ENCODE peak calls at places on chromosome 19, in nine cellular contexts. I is AG04449, C is transverse colon, Q is A549, Y is pancreas, K is Caco-2, N is osteocyte, J is MM.1S, M is AG10803. B is an unnamed sample.

GRCh38 chr19:14081797-14082674 is 3.5 kb downstream of the C19orf67 start:
- DNase-seq in I (no peak), C (peak), Q (no peak), Y (peak), K (no peak), N (no peak), J (no peak), M (peak), B (no peak)

GRCh38 chr19:55149078-55150003 is at the start of gene TNNT1:
- DNase-seq in I (no peak), C (no peak), Q (no peak), Y (no peak), K (peak), N (no peak), J (no peak), M (no peak), B (no peak)

GRCh38 chr19:43465468-43466120 is at the start of gene LYPD3:
- DNase-seq in I (no peak), C (peak), Q (no peak), Y (peak), K (peak), N (no peak), J (no peak), M (peak), B (no peak)

GRCh38 chr19:41706741-41707501 is 1.5 kb upstream of the CEACAM5 start:
- DNase-seq in I (no peak), C (peak), Q (peak), Y (peak), K (peak), N (no peak), J (peak), M (peak), B (no peak)

GRCh38 chr19:52600639-52601024 is 30.5 kb downstream of the ZNF701 start:
- DNase-seq in I (no peak), C (peak), Q (no peak), Y (no peak), K (peak), N (no peak), J (no peak), M (no peak), B (no peak)

GRCh38 chr19:48487544-48487943 is 18.4 kb downstream of the CYTH2 start:
- DNase-seq in I (no peak), C (no peak), Q (no peak), Y (no peak), K (no peak), N (no peak), J (no peak), M (no peak), B (no peak)

GRCh38 chr19:5308471-5309437 is 31.9 kb downstream of the PTPRS start:
- DNase-seq in I (peak), C (peak), Q (no peak), Y (peak), K (no peak), N (no peak), J (no peak), M (peak), B (no peak)

GRCh38 chr19:41746593-41747227 is 8.6 kb upstream of the CEACAM6 start:
- DNase-seq in I (peak), C (peak), Q (peak), Y (peak), K (peak), N (no peak), J (peak), M (peak), B (no peak)

GRCh38 chr19:43781630-43782310 is 997 bp upstream of the KCNN4 start:
- DNase-seq in I (no peak), C (no peak), Q (no peak), Y (no peak), K (no peak), N (no peak), J (no peak), M (no peak), B (no peak)

GRCh38 chr19:5339470-5339949 is 1.1 kb downstream of the PTPRS start:
- DNase-seq in I (no peak), C (no peak), Q (no peak), Y (no peak), K (no peak), N (no peak), J (no peak), M (no peak), B (no peak)

GRCh38 chr19:42010245-42011126 is 16.5 kb upstream of the ATP1A3 start:
- DNase-seq in I (peak), C (no peak), Q (no peak), Y (no peak), K (no peak), N (no peak), J (no peak), M (peak), B (no peak)

GRCh38 chr19:3019211-3019854 is 9.7 kb downstream of the TLE2 start:
- DNase-seq in I (no peak), C (no peak), Q (no peak), Y (no peak), K (no peak), N (no peak), J (no peak), M (no peak), B (no peak)

GRCh38 chr19:19643158-19644053 is at the start of gene GMIP:
- DNase-seq in I (no peak), C (peak), Q (peak), Y (peak), K (peak), N (no peak), J (peak), M (peak), B (no peak)

GRCh38 chr19:15154002-15154612 is 46.7 kb downstream of the NOTCH3 start:
- DNase-seq in I (no peak), C (peak), Q (peak), Y (no peak), K (peak), N (no peak), J (peak), M (peak), B (no peak)

GRCh38 chr19:53553865-53554791 is 16.2 kb downstream of the ZNF331 start:
- DNase-seq in I (no peak), C (peak), Q (no peak), Y (peak), K (peak), N (peak), J (no peak), M (peak), B (no peak)

GRCh38 chr19:4191044-4191443 is 8.6 kb downstream of the ANKRD24 start:
- DNase-seq in I (no peak), C (no peak), Q (no peak), Y (no peak), K (no peak), N (no peak), J (no peak), M (no peak), B (no peak)

GRCh38 chr19:6216996-6217751 is 62.6 kb downstream of the MLLT1 start:
- DNase-seq in I (no peak), C (no peak), Q (no peak), Y (no peak), K (peak), N (no peak), J (no peak), M (no peak), B (peak)

GRCh38 chr19:8831373-8831772 is 731 bp downstream of the ZNF558 start:
- DNase-seq in I (no peak), C (no peak), Q (no peak), Y (no peak), K (no peak), N (no peak), J (no peak), M (no peak), B (no peak)

GRCh38 chr19:16384688-16385087 is 60.1 kb downstream of the KLF2 start:
- DNase-seq in I (no peak), C (no peak), Q (no peak), Y (no peak), K (no peak), N (no peak), J (no peak), M (no peak), B (peak)

GRCh38 chr19:16381756-16382401 is 57.3 kb downstream of the KLF2 start:
- DNase-seq in I (no peak), C (peak), Q (no peak), Y (peak), K (no peak), N (no peak), J (no peak), M (peak), B (no peak)

GRCh38 chr19:16380943-16381755 is 56.5 kb downstream of the KLF2 start:
- DNase-seq in I (no peak), C (no peak), Q (no peak), Y (no peak), K (no peak), N (no peak), J (no peak), M (no peak), B (no peak)

GRCh38 chr19:16383584-16384161 is 59.0 kb downstream of the KLF2 start:
- DNase-seq in I (no peak), C (no peak), Q (no peak), Y (no peak), K (no peak), N (no peak), J (no peak), M (no peak), B (no peak)

GRCh38 chr19:16382775-16383543 is 58.3 kb downstream of the KLF2 start:
- DNase-seq in I (peak), C (peak), Q (peak), Y (peak), K (peak), N (peak), J (peak), M (peak), B (no peak)
- TF ChIP-seq CTCF in I (peak), C (peak), Q (peak), Y (no peak), K (peak), N (peak), J (peak), M (peak), B (peak)

GRCh38 chr19:17490411-17490810 is 20.1 kb downstream of the SLC27A1 start:
- DNase-seq in I (no peak), C (no peak), Q (no peak), Y (no peak), K (no peak), N (no peak), J (no peak), M (no peak), B (no peak)

GRCh38 chr19:17489392-17490030 is 19.2 kb downstream of the SLC27A1 start:
- DNase-seq in I (no peak), C (no peak), Q (no peak), Y (no peak), K (no peak), N (no peak), J (no peak), M (no peak), B (no peak)

GRCh38 chr19:17487240-17488121 is 17.2 kb downstream of the SLC27A1 start:
- DNase-seq in I (no peak), C (no peak), Q (no peak), Y (no peak), K (no peak), N (no peak), J (no peak), M (no peak), B (no peak)

GRCh38 chr19:17486545-17486944 is 16.2 kb downstream of the SLC27A1 start:
- DNase-seq in I (no peak), C (no peak), Q (no peak), Y (no peak), K (no peak), N (no peak), J (no peak), M (no peak), B (no peak)

GRCh38 chr19:17488593-17489391 is 18.5 kb downstream of the SLC27A1 start:
- DNase-seq in I (no peak), C (peak), Q (no peak), Y (peak), K (peak), N (no peak), J (peak), M (no peak), B (no peak)
- TF ChIP-seq CTCF in I (no peak), C (peak), Q (no peak), Y (peak), K (no peak), N (peak), J (peak), M (no peak), B (no peak)

DNA sequence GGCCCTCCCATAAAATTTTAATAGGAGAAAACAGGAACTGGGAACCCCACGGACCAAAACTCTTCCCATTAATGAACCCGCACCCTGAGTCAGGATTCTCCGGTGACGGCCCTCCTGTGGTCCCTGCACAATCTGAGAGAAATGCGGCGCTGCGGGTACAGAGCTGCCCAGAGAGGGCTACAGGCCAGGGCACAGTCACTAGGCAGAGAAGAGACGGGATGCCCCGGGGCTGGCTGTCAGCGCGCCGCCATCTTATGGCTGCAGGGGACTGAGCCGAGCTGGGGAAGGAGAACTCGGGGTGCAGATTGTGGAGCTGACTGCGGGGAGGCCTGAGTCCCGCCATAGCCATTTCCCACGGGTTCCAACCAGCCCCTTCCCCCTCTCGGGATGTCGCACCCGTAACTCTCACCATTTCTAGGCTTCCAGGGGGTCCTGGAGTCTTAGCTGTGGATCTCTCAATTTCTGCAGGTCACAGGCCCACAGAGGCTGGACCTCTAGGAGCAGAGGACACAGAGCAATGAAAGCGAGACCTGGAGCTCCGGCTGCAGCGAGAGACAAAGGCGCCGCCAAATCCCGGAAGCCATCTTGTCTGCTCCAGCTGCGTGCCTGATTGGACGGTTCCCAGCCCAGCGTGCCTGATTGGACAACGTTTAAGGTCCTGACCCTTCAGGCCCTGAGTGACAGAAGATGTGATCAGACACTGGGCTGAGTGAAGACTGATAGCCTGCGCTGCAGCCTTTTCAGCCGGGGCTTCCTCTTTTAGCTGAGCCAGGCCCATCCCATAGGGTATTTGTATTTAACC is at the start of gene ZNF675:
- DNase-seq in I (peak), C (peak), Q (peak), Y (peak), K (peak), N (peak), J (peak), M (peak), B (peak)
- TF ChIP-seq CTCF in I (peak), C (no peak), Q (no peak), Y (no peak), K (no peak), N (peak), J (no peak), M (peak), B (peak)

GRCh38 chr19:33946535-33947323 is 150.1 kb downstream of the KCTD15 start:
- DNase-seq in I (no peak), C (no peak), Q (no peak), Y (no peak), K (no peak), N (peak), J (no peak), M (no peak), B (no peak)

GRCh38 chr19:33950141-33950805 is 153.6 kb downstream of the KCTD15 start:
- DNase-seq in I (no peak), C (no peak), Q (no peak), Y (no peak), K (no peak), N (peak), J (no peak), M (peak), B (no peak)

GRCh38 chr19:33953023-33953422 is 156.4 kb downstream of the KCTD15 start:
- DNase-seq in I (no peak), C (no peak), Q (no peak), Y (no peak), K (no peak), N (peak), J (peak), M (no peak), B (no peak)

GRCh38 chr19:33948651-33949335 is 152.1 kb downstream of the KCTD15 start:
- DNase-seq in I (no peak), C (no peak), Q (no peak), Y (no peak), K (no peak), N (peak), J (no peak), M (no peak), B (no peak)

GRCh38 chr19:33947565-33947964 is 150.9 kb downstream of the KCTD15 start:
- DNase-seq in I (no peak), C (no peak), Q (no peak), Y (no peak), K (no peak), N (peak), J (no peak), M (no peak), B (no peak)
- TF ChIP-seq CTCF in I (no peak), C (no peak), Q (peak), Y (no peak), K (no peak), N (no peak), J (peak), M (peak), B (no peak)

GRCh38 chr19:39212377-39212742 is 8.3 kb upstream of the SYCN start:
- DNase-seq in I (no peak), C (peak), Q (no peak), Y (no peak), K (peak), N (no peak), J (peak), M (no peak), B (no peak)
- TF ChIP-seq CTCF in I (peak), C (no peak), Q (peak), Y (no peak), K (peak), N (peak), J (peak), M (peak), B (peak)

GRCh38 chr19:58352760-58353671 is at the start of gene A1BG:
- DNase-seq in I (no peak), C (no peak), Q (no peak), Y (no peak), K (no peak), N (no peak), J (no peak), M (no peak), B (peak)
- TF ChIP-seq CTCF in I (no peak), C (no peak), Q (no peak), Y (no peak), K (no peak), N (no peak), J (no peak), M (no peak), B (no peak)

GRCh38 chr19:35790981-35791813 is 15.8 kb downstream of the ARHGAP33 start:
- DNase-seq in I (no peak), C (no peak), Q (no peak), Y (peak), K (no peak), N (no peak), J (no peak), M (no peak), B (no peak)
- TF ChIP-seq CTCF in I (no peak), C (no peak), Q (peak), Y (no peak), K (no peak), N (no peak), J (peak), M (no peak), B (no peak)

GRCh38 chr19:45531349-45531748 is 24.1 kb downstream of the VASP start:
- DNase-seq in I (no peak), C (no peak), Q (no peak), Y (no peak), K (no peak), N (no peak), J (no peak), M (no peak), B (no peak)

GRCh38 chr19:45528149-45528743 is 21.0 kb downstream of the VASP start:
- DNase-seq in I (no peak), C (no peak), Q (no peak), Y (peak), K (peak), N (no peak), J (no peak), M (peak), B (no peak)

GRCh38 chr19:45526971-45527370 is 19.7 kb downstream of the VASP start:
- DNase-seq in I (no peak), C (no peak), Q (no peak), Y (no peak), K (no peak), N (no peak), J (no peak), M (no peak), B (no peak)

GRCh38 chr19:45527731-45528130 is 20.5 kb downstream of the VASP start:
- DNase-seq in I (no peak), C (no peak), Q (no peak), Y (peak), K (no peak), N (no peak), J (no peak), M (no peak), B (no peak)

DNA sequence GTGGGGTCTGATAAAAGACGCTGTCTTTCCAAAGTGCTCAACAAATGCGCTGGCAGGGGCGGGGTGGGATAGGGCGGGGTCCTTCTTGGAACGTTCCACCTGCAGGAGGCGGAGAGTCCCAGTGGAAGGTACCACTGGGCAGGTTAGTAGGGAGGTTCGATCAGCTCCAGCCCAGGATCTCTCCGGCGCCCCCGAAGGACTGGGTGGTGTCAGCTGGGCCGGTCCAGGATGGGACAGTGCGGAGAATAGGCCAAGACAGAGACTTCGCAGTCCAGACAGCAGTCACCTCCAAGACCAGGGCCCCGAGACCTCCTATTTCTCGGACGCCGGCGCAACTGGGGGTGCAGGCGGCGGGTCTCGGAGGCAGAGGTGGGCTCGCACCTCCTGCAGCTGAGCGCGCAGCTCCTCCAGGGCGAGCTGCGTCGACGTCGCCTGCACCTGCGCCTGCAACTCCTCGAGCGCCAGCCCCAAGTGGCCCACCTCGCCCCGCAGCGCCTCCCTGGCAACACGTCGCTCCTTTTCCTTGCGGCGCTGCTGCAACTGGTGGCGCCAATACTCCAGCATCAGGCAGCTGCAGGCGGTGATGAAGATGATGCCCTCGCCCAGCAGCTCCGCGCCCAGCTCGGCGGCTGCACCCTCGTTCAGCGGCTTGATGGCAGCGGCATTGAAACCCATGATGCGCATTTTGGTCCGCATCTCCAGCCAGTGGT is 21.6 kb downstream of the VASP start:
- DNase-seq in I (no peak), C (peak), Q (no peak), Y (peak), K (peak), N (no peak), J (no peak), M (no peak), B (no peak)
- TF ChIP-seq CTCF in I (no peak), C (peak), Q (no peak), Y (no peak), K (no peak), N (no peak), J (no peak), M (no peak), B (no peak)

GRCh38 chr19:23851966-23852365 is 62.7 kb upstream of the ZNF726 start:
- DNase-seq in I (no peak), C (no peak), Q (no peak), Y (no peak), K (no peak), N (no peak), J (no peak), M (no peak), B (no peak)

GRCh38 chr19:23855676-23856075 is 59.0 kb upstream of the ZNF726 start:
- DNase-seq in I (no peak), C (no peak), Q (no peak), Y (no peak), K (no peak), N (no peak), J (no peak), M (no peak), B (no peak)
- TF ChIP-seq CTCF in I (no peak), C (no peak), Q (no peak), Y (no peak), K (no peak), N (no peak), J (no peak), M (no peak), B (no peak)